ENCODE peak calls at places on chromosomes 12 and 14, in ten cellular contexts. K is skeletal muscle cell, N is GM12865, V is endothelial cell of umbilical vein, I is psoas muscle, W is H1, O is stomach, C is transverse colon, H is small intestine, F is dorsolateral prefrontal cortex. M is an unnamed sample.

GRCh38 chr14:100048786-100049185 is 16.4 kb upstream of the EVL start:
- DNase-seq in K (no peak), N (no peak), V (no peak), I (no peak), W (no peak), O (no peak), C (no peak), H (no peak), F (no peak), M (no peak)

GRCh38 chr14:89288114-89288513 is 128.9 kb downstream of the FOXN3 start:
- DNase-seq in K (no peak), N (no peak), V (no peak), I (no peak), W (no peak), O (no peak), C (no peak), H (no peak), F (no peak), M (no peak)

GRCh38 chr12:113088037-113088436 is 31.5 kb downstream of the DTX1 start:
- DNase-seq in K (no peak), N (no peak), V (no peak), I (no peak), W (no peak), O (no peak), C (no peak), H (no peak), F (no peak), M (no peak)

GRCh38 chr12:56255671-56256070 is 2.5 kb downstream of the ANKRD52 start:
- DNase-seq in K (no peak), N (no peak), V (no peak), I (no peak), W (no peak), O (no peak), C (no peak), H (no peak), F (no peak), M (no peak)

GRCh38 chr12:131452444-131452860 is 258.4 kb upstream of the SFSWAP start:
- DNase-seq in K (no peak), N (peak), V (no peak), I (no peak), W (no peak), O (peak), C (no peak), H (peak), F (no peak), M (peak)

GRCh38 chr12:79534029-79534867 is 156.5 kb downstream of the PAWR start:
- DNase-seq in K (no peak), N (no peak), V (no peak), I (no peak), W (no peak), O (no peak), C (no peak), H (no peak), F (no peak), M (no peak)

GRCh38 chr14:101202627-101203404 is 299.3 kb upstream of the RTL1 start:
- DNase-seq in K (no peak), N (no peak), V (no peak), I (no peak), W (no peak), O (peak), C (no peak), H (no peak), F (no peak), M (peak)

GRCh38 chr14:60196291-60196690 is 31.1 kb upstream of the DHRS7 start:
- DNase-seq in K (no peak), N (no peak), V (no peak), I (no peak), W (no peak), O (no peak), C (no peak), H (no peak), F (no peak), M (no peak)

GRCh38 chr14:74035556-74035955 is 16.4 kb downstream of the BBOF1 start:
- DNase-seq in K (peak), N (no peak), V (no peak), I (no peak), W (no peak), O (no peak), C (no peak), H (no peak), F (no peak), M (no peak)

GRCh38 chr12:86698581-86698980 is 442.4 kb upstream of the MGAT4C start:
- DNase-seq in K (peak), N (no peak), V (no peak), I (no peak), W (no peak), O (no peak), C (no peak), H (no peak), F (no peak), M (no peak)

GRCh38 chr14:102686176-102686801 is 91.0 kb upstream of the TRAF3 start:
- DNase-seq in K (no peak), N (no peak), V (no peak), I (no peak), W (no peak), O (no peak), C (no peak), H (no peak), F (no peak), M (no peak)

GRCh38 chr12:43937947-43938346 is 102.1 kb downstream of the TMEM117 start:
- DNase-seq in K (no peak), N (peak), V (peak), I (no peak), W (no peak), O (no peak), C (no peak), H (no peak), F (no peak), M (no peak)

GRCh38 chr12:11773889-11774677 is 124.6 kb downstream of the ETV6 start:
- DNase-seq in K (no peak), N (no peak), V (no peak), I (no peak), W (no peak), O (no peak), C (no peak), H (peak), F (no peak), M (no peak)

GRCh38 chr12:4107436-4107878 is 166.1 kb upstream of the CCND2 start:
- DNase-seq in K (peak), N (peak), V (peak), I (no peak), W (peak), O (no peak), C (peak), H (peak), F (no peak), M (peak)

GRCh38 chr12:10497602-10498001 is 8.1 kb upstream of the EIF2S3B start:
- DNase-seq in K (no peak), N (no peak), V (no peak), I (no peak), W (no peak), O (no peak), C (no peak), H (peak), F (no peak), M (no peak)

GRCh38 chr14:66440806-66441205 is 45.4 kb upstream of the CCDC196 start:
- DNase-seq in K (no peak), N (no peak), V (no peak), I (no peak), W (no peak), O (no peak), C (no peak), H (no peak), F (no peak), M (no peak)

GRCh38 chr12:85825751-85826150 is 10.5 kb downstream of the RASSF9 start:
- DNase-seq in K (no peak), N (no peak), V (no peak), I (no peak), W (no peak), O (no peak), C (no peak), H (peak), F (peak), M (no peak)

GRCh38 chr12:10612954-10613333 is 465 bp downstream of the MAGOHB start:
- DNase-seq in K (no peak), N (peak), V (no peak), I (no peak), W (no peak), O (no peak), C (no peak), H (no peak), F (no peak), M (no peak)

GRCh38 chr14:32006267-32007110 is 70.6 kb upstream of the ARHGAP5 start:
- DNase-seq in K (no peak), N (no peak), V (no peak), I (no peak), W (no peak), O (no peak), C (no peak), H (no peak), F (no peak), M (no peak)

GRCh38 chr12:88444481-88444880 is 135.8 kb downstream of the KITLG start:
- DNase-seq in K (no peak), N (no peak), V (no peak), I (no peak), W (no peak), O (no peak), C (no peak), H (no peak), F (no peak), M (no peak)
- H3K4me3 ChIP-seq in K (no peak), N (no peak), V (no peak), I (no peak), W (no peak), O (no peak), C (no peak), H (no peak), F (no peak), M (no peak)

DNA sequence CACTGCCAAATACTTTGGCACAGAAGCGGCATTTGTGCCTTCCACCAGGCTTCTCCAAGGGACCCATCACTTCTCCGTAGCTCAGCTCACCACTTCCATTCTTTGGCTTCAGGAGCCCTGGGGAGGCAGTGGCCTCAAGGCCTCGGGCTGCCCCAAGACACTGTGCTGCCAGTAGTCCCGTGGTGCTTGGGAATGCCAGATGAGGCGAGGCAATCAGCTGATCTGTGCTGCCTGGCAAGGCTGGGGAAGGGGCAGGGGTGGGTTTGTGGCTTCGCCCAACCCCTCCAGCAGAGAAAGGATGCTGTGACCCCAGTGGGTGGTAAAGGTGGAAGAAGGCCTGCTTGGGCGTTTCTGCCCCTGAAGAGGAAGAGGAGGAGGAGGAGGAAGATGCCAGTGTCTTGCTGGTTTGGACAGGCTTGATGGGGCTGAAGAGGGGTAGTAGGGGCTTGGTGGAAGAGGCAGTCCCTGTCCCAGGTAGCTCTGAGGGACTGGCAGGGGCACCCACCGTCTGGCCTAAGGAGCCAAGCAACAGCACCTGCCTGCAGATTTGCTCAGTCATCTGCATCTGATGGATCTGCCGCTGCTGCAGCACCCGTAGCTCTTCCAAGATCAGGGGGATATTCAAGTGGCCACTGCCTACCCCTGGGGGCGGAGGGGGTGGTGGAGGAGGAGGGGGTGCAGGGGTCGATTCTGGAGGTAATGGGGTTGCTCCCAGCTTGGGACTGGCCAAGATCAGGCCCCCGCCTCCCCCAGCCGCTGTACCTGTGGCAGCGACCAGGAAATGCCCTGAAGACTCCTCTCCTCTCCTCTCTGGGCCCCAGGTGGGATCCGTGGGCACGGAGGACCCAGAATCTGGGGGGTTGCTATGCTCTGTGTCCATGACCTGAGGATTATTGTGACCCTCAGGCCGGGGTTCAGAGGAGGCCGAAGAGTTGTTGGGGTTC is 1.3 kb downstream of the SALL2 start:
- DNase-seq in K (no peak), N (no peak), V (no peak), I (no peak), W (no peak), O (no peak), C (no peak), H (no peak), F (no peak), M (no peak)
- H3K4me3 ChIP-seq in K (peak), N (no peak), V (no peak), I (peak), W (peak), O (peak), C (no peak), H (no peak), F (peak), M (no peak)

GRCh38 chr12:27821259-27821973 is 41.4 kb upstream of the MANSC4 start:
- DNase-seq in K (peak), N (peak), V (peak), I (no peak), W (peak), O (peak), C (peak), H (peak), F (peak), M (peak)

GRCh38 chr12:27823038-27823437 is 43.0 kb upstream of the MANSC4 start:
- DNase-seq in K (no peak), N (no peak), V (no peak), I (no peak), W (no peak), O (no peak), C (no peak), H (no peak), F (no peak), M (no peak)

GRCh38 chr12:27824126-27824842 is 44.2 kb upstream of the MANSC4 start:
- DNase-seq in K (no peak), N (peak), V (no peak), I (no peak), W (no peak), O (no peak), C (no peak), H (no peak), F (no peak), M (no peak)

GRCh38 chr12:27820564-27820963 is 40.5 kb upstream of the MANSC4 start:
- DNase-seq in K (no peak), N (no peak), V (peak), I (no peak), W (no peak), O (no peak), C (no peak), H (no peak), F (no peak), M (no peak)

DNA sequence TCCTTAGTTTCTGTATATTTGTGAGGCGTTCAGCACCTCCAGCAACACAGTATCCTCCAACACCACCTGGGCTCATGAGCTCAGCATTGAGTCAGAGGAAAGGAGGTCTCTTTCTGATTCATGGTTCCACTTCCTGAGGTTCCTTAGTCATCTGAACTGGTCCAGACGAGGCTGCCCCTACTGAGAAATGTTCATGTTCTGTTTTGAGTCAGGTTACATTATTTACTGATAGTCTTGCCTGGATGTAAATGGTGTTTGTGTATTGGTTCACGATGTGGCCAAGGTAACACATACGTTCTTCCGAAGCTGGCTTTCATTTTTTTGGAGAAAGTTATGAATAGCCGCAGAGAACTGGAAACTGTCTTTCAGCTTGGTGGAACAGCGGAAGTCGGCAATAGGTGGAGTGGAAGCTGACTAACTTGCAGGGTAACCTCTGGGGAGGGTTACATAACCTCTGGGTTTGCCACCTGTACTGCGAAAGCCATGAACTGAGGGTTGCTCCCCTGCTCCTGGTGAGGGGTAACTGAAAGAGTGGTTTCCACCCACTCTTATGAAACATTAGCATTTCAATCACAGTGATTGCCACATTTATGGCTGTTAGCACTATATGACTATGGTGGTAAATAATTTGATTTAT is 42.2 kb upstream of the MANSC4 start:
- DNase-seq in K (peak), N (peak), V (peak), I (no peak), W (no peak), O (no peak), C (no peak), H (no peak), F (no peak), M (no peak)
- H3K4me3 ChIP-seq in K (no peak), N (no peak), V (no peak), I (no peak), W (no peak), O (no peak), C (no peak), H (no peak), F (no peak), M (no peak)

GRCh38 chr14:69262516-69262915 is 2.6 kb downstream of the GALNT16 start:
- DNase-seq in K (no peak), N (no peak), V (no peak), I (no peak), W (no peak), O (no peak), C (no peak), H (no peak), F (no peak), M (no peak)

GRCh38 chr14:69263364-69263763 is 3.4 kb downstream of the GALNT16 start:
- DNase-seq in K (peak), N (no peak), V (no peak), I (peak), W (no peak), O (no peak), C (peak), H (no peak), F (peak), M (no peak)

GRCh38 chr14:69260979-69261605 is 1.1 kb downstream of the GALNT16 start:
- DNase-seq in K (no peak), N (peak), V (no peak), I (peak), W (no peak), O (peak), C (peak), H (peak), F (peak), M (peak)

GRCh38 chr14:69261761-69262331 is 1.9 kb downstream of the GALNT16 start:
- DNase-seq in K (no peak), N (no peak), V (no peak), I (peak), W (no peak), O (no peak), C (no peak), H (peak), F (peak), M (peak)

DNA sequence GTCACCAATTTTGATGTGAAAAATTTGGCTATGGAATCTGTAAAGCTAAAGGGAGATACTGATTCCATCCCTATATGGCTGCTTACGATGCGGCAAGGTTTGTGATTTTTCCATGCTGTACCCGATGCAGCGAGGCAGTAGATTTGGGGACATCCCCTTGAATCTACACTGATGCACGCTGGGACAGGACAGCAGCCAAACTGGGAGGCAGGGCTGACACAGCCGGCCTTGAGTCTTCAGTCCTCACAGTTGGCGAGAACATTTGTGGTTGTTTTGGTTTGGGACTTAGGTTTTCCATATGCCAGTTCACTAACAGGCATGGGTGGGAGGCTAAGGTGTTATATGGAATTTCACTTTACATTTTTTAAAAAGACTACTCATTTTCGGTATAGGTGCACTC is 3.8 kb downstream of the GALNT16 start:
- DNase-seq in K (no peak), N (no peak), V (no peak), I (peak), W (no peak), O (no peak), C (no peak), H (no peak), F (peak), M (no peak)
- H3K4me3 ChIP-seq in K (no peak), N (no peak), V (no peak), I (no peak), W (no peak), O (no peak), C (no peak), H (no peak), F (no peak), M (no peak)

GRCh38 chr12:121095544-121096198 is 37.0 kb upstream of the P2RX7 start:
- DNase-seq in K (no peak), N (peak), V (peak), I (peak), W (no peak), O (peak), C (peak), H (peak), F (peak), M (peak)

GRCh38 chr12:121099779-121100178 is 32.9 kb upstream of the P2RX7 start:
- DNase-seq in K (no peak), N (no peak), V (no peak), I (no peak), W (no peak), O (no peak), C (no peak), H (no peak), F (no peak), M (no peak)

GRCh38 chr12:121093487-121093891 is 39.2 kb upstream of the P2RX7 start:
- DNase-seq in K (no peak), N (no peak), V (no peak), I (no peak), W (no peak), O (no peak), C (no peak), H (no peak), F (no peak), M (no peak)

GRCh38 chr12:121092034-121092433 is 40.6 kb upstream of the P2RX7 start:
- DNase-seq in K (no peak), N (no peak), V (no peak), I (no peak), W (no peak), O (no peak), C (no peak), H (no peak), F (no peak), M (no peak)

GRCh38 chr12:121096199-121096798 is 36.4 kb upstream of the P2RX7 start:
- DNase-seq in K (no peak), N (no peak), V (no peak), I (no peak), W (no peak), O (no peak), C (no peak), H (no peak), F (no peak), M (no peak)
- H3K4me3 ChIP-seq in K (no peak), N (no peak), V (no peak), I (peak), W (no peak), O (peak), C (no peak), H (no peak), F (peak), M (no peak)

GRCh38 chr12:32454075-32454474 is 54.7 kb downstream of the FGD4 start:
- DNase-seq in K (no peak), N (no peak), V (peak), I (no peak), W (peak), O (no peak), C (no peak), H (peak), F (no peak), M (no peak)
- H3K4me3 ChIP-seq in K (no peak), N (no peak), V (no peak), I (no peak), W (no peak), O (no peak), C (no peak), H (no peak), F (no peak), M (no peak)

GRCh38 chr12:66159088-66159487 is 10.7 kb downstream of the TMBIM4 start:
- DNase-seq in K (no peak), N (no peak), V (no peak), I (no peak), W (no peak), O (no peak), C (no peak), H (no peak), F (no peak), M (no peak)
- H3K4me3 ChIP-seq in K (no peak), N (no peak), V (no peak), I (no peak), W (no peak), O (no peak), C (no peak), H (no peak), F (no peak), M (no peak)